ENCODE peak calls at places on chromosome 14, in eight cellular contexts. H is CD4-positive, alpha-beta memory T cell; D is aorta; Q is lower lobe of right lung; X is cardiac muscle cell; W is mammary epithelial cell; M is adrenal gland; Z is heart right ventricle. U is an unnamed sample. For H3K4me1, the result is how much of the 10 kb centered on the place peaks cover.

GRCh38 chr14:35877276-35877675 is 51.1 kb downstream of the BRMS1L start:
- DNase-seq in H (no peak), D (no peak), M (peak), Z (no peak), Q (no peak), X (peak), W (peak), U (no peak)

GRCh38 chr14:34122081-34122480 is 171.2 kb upstream of the EGLN3 start:
- DNase-seq in X (no peak), M (no peak), Q (no peak), Z (no peak), D (no peak), H (no peak), W (no peak), U (no peak)

GRCh38 chr14:101075801-101076413 is 172.4 kb upstream of the RTL1 start:
- DNase-seq in W (no peak), Z (no peak), Q (no peak), M (no peak), H (no peak), X (no peak), D (peak), U (peak)

GRCh38 chr14:99035268-99035667 is 236.7 kb downstream of the BCL11B start:
- DNase-seq in Z (peak), M (peak), H (no peak), X (peak), D (no peak), W (peak), Q (peak), U (no peak)

GRCh38 chr14:37203423-37203822 is 5.7 kb downstream of the MIPOL1 start:
- DNase-seq in Q (no peak), Z (no peak), M (no peak), W (no peak), D (no peak), H (no peak), X (no peak), U (peak)

GRCh38 chr14:43535231-43535838 is 971.7 kb downstream of the FSCB start:
- DNase-seq in W (no peak), Z (no peak), X (no peak), D (no peak), M (no peak), Q (no peak), H (no peak), U (no peak)

GRCh38 chr14:23643533-23644194 is 7.5 kb downstream of the DHRS2 start:
- DNase-seq in H (no peak), D (no peak), Z (no peak), Q (no peak), W (no peak), X (no peak), M (no peak), U (no peak)

GRCh38 chr14:71070169-71070568 is 162.9 kb downstream of the PCNX1 start:
- DNase-seq in D (no peak), Z (no peak), M (no peak), W (peak), Q (no peak), X (peak), H (no peak), U (no peak)

GRCh38 chr14:61430066-61430757 is 108.8 kb downstream of the PRKCH start:
- DNase-seq in X (no peak), Q (no peak), H (no peak), D (no peak), W (no peak), Z (no peak), M (no peak), U (no peak)

GRCh38 chr14:39988939-39989338 is 556.7 kb upstream of the FBXO33 start:
- DNase-seq in Z (no peak), X (peak), Q (no peak), W (no peak), D (no peak), H (no peak), M (no peak), U (peak)

GRCh38 chr14:64569108-64570045 is 19.6 kb downstream of the PPP1R36 start:
- DNase-seq in Z (peak), M (peak), D (peak), W (peak), H (no peak), Q (no peak), X (peak), U (no peak)

GRCh38 chr14:79703209-79703608 is 508.1 kb downstream of the DIO2 start:
- DNase-seq in Z (no peak), W (no peak), Q (no peak), D (no peak), X (no peak), H (no peak), M (no peak), U (no peak)

GRCh38 chr14:102733326-102733725 is 43.9 kb upstream of the TRAF3 start:
- DNase-seq in H (no peak), X (no peak), M (no peak), W (no peak), Z (no peak), D (peak), Q (no peak), U (no peak)

GRCh38 chr14:22850944-22851790 is 14.8 kb downstream of the MMP14 start:
- DNase-seq in X (peak), Q (peak), M (peak), W (peak), D (peak), H (no peak), Z (peak), U (no peak)

GRCh38 chr14:60327447-60328331 is 78.7 kb downstream of the PPM1A start:
- DNase-seq in X (peak), W (no peak), Z (peak), D (no peak), Q (peak), H (peak), M (no peak), U (peak)

GRCh38 chr14:88228519-88229236 is 94.4 kb downstream of the KCNK10 start:
- DNase-seq in X (no peak), Z (no peak), M (no peak), D (no peak), H (no peak), Q (no peak), W (peak), U (no peak)

GRCh38 chr14:70064111-70064885 is 124.5 kb downstream of the SLC8A3 start:
- DNase-seq in Q (no peak), M (no peak), H (no peak), X (peak), W (no peak), D (no peak), Z (no peak), U (no peak)

GRCh38 chr14:100836961-100837811 is 11.3 kb downstream of the MEG3 start:
- DNase-seq in D (peak), W (no peak), Q (peak), M (no peak), X (no peak), H (no peak), Z (no peak), U (no peak)

GRCh38 chr14:55571125-55571889 is 8.7 kb upstream of the KTN1 start:
- DNase-seq in D (no peak), M (no peak), X (no peak), W (no peak), H (no peak), Q (no peak), Z (no peak), U (no peak)

GRCh38 chr14:22391908-22392307 is 197.1 kb downstream of the DAD1 start:
- DNase-seq in D (no peak), Z (peak), H (no peak), M (peak), X (peak), Q (peak), W (peak), U (peak)

GRCh38 chr14:93173943-93174395 is 10.7 kb downstream of the MOAP1 start:
- DNase-seq in M (peak), D (no peak), X (peak), H (no peak), W (peak), Q (no peak), Z (no peak), U (peak)

GRCh38 chr14:104859900-104860299 is 5.2 kb upstream of the CEP170B start:
- DNase-seq in H (no peak), Q (no peak), Z (no peak), M (no peak), D (no peak), X (no peak), W (no peak), U (no peak)

GRCh38 chr14:104858811-104859426 is 6.1 kb upstream of the CEP170B start:
- DNase-seq in X (no peak), H (no peak), D (no peak), Q (no peak), Z (no peak), W (no peak), M (no peak), U (no peak)

GRCh38 chr14:104855532-104856090 is 9.5 kb upstream of the CEP170B start:
- DNase-seq in W (no peak), Z (no peak), D (no peak), X (no peak), H (no peak), M (no peak), Q (no peak), U (no peak)

GRCh38 chr14:104856869-104857860 is 7.9 kb upstream of the CEP170B start:
- DNase-seq in Q (no peak), Z (no peak), D (no peak), X (no peak), W (no peak), H (no peak), M (no peak), U (no peak)

GRCh38 chr14:104856157-104856868 is 8.8 kb upstream of the CEP170B start:
- DNase-seq in H (no peak), W (no peak), Q (no peak), Z (no peak), D (no peak), X (no peak), M (no peak), U (no peak)
- H3K4me1 ChIP-seq in H (under half), W (under half), Q (under half), Z (under half), D (under half), X (under half), M (under half), U (under half)

DNA sequence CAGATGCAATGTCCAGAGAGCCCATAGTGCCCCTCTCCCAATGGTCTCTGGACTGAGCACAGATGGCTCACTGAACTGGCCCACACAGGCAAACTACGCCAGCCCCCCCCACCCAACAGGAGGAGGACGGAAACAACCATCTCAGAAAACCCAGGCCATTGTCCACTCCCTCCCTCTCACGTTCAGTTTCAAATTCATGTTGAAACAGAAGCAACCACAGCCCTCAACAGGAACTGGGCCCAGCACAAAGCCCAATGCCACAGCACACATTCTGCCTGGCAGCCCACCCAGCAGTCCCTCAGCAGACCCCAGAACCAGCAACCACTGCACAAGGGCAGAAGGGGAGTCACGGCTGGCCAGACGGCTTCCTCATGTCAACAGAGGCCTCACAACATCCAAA is 10.6 kb downstream of the CCDC88C start:
- DNase-seq in Z (no peak), X (no peak), D (no peak), Q (no peak), M (no peak), H (no peak), W (no peak), U (no peak)
- H3K4me1 ChIP-seq in Z (under half), X (under half), D (under half), Q (under half), M (under half), H (half or more), W (under half), U (under half)

GRCh38 chr14:74596747-74597456 is 15.1 kb downstream of the LTBP2 start:
- DNase-seq in Z (no peak), M (no peak), W (no peak), D (no peak), H (no peak), X (peak), Q (no peak), U (no peak)
- H3K4me1 ChIP-seq in Z (half or more), M (under half), W (under half), D (under half), H (under half), X (under half), Q (half or more), U (under half)

GRCh38 chr14:28676481-28676880 is 90.1 kb upstream of the FOXG1 start:
- DNase-seq in H (no peak), W (peak), D (no peak), M (no peak), X (no peak), Q (no peak), Z (no peak), U (no peak)
- H3K4me1 ChIP-seq in H (under half), W (under half), D (under half), M (under half), X (under half), Q (under half), Z (under half), U (under half)

GRCh38 chr14:50041980-50042379 is 74.4 kb downstream of the VCPKMT start:
- DNase-seq in X (no peak), Z (no peak), Q (no peak), H (no peak), D (no peak), M (no peak), W (no peak), U (no peak)
- H3K4me1 ChIP-seq in X (under half), Z (under half), Q (half or more), H (half or more), D (under half), M (under half), W (half or more), U (under half)

U was measured in Karpas-422.